ENCODE peak calls at places on chromosomes 16 and 17, in seven cellular contexts. V is CD4-positive, alpha-beta T cell; U is astrocyte; R is PC-3; H is effector memory CD4-positive, alpha-beta T cell; M is endothelial cell of umbilical vein; T is dorsolateral prefrontal cortex. B is an unnamed sample.

GRCh38 chr17:18185832-18186231 is 2.2 kb downstream of the ALKBH5 start:
- DNase-seq in U (peak; percentile 14), T (no peak), H (no peak), V (no peak), R (no peak), M (peak; percentile 37), B (no peak)

GRCh38 chr16:31008154-31008950 is 2.1 kb downstream of the STX1B start:
- DNase-seq in M (no peak), T (no peak), V (no peak), H (no peak), U (peak; percentile 89), R (peak; percentile 75), B (no peak)

GRCh38 chr16:273547-274421 is 2.0 kb downstream of the RGS11 start:
- DNase-seq in M (no peak), T (no peak), R (peak; percentile 22), H (no peak), U (no peak), V (no peak), B (no peak)

GRCh38 chr17:30343741-30344140 is 9.9 kb upstream of the TMIGD1 start:
- DNase-seq in T (no peak), M (no peak), U (no peak), R (no peak), H (no peak), V (no peak), B (no peak)

GRCh38 chr16:9268446-9268845 is 177.0 kb downstream of the HAPSTR1 start:
- DNase-seq in R (no peak), T (no peak), H (no peak), U (no peak), V (no peak), M (no peak), B (no peak)

GRCh38 chr17:64058547-64059115 is 38.2 kb upstream of the ICAM2 start:
- DNase-seq in M (no peak), T (no peak), V (no peak), H (no peak), U (peak; percentile 36), R (peak; percentile 22), B (no peak)

GRCh38 chr16:24036614-24037013 is 200.8 kb downstream of the PRKCB start:
- DNase-seq in T (no peak), M (peak; percentile 43), V (peak; percentile 5), H (peak; percentile 19), R (peak; percentile 55), U (peak; percentile 4), B (no peak)

GRCh38 chr16:72355561-72355960 is 183.6 kb upstream of the PMFBP1 start:
- DNase-seq in T (no peak), M (no peak), H (no peak), U (peak; percentile 84), V (no peak), R (no peak), B (no peak)

GRCh38 chr17:72714357-72714966 is 378.0 kb downstream of the SLC39A11 start:
- DNase-seq in U (no peak), T (no peak), M (no peak), V (no peak), R (no peak), H (no peak), B (no peak)

GRCh38 chr16:89873109-89873821 is at the start of gene TCF25:
- DNase-seq in T (peak; percentile 64), R (peak; percentile 78), H (peak; percentile 80), U (peak; percentile 50), M (peak; percentile 92), V (peak; percentile 91), B (peak; percentile 87)

GRCh38 chr17:27366438-27366837 is 72.5 kb downstream of the WSB1 start:
- DNase-seq in M (no peak), U (no peak), V (no peak), T (no peak), H (no peak), R (no peak), B (no peak)

GRCh38 chr17:75695141-75695829 is 26.0 kb upstream of the ITGB4 start:
- DNase-seq in M (no peak), R (peak; percentile 94), H (no peak), U (peak; percentile 72), V (no peak), T (no peak), B (no peak)

GRCh38 chr17:51873302-51873701 is 285.2 kb downstream of the CA10 start:
- DNase-seq in V (no peak), M (no peak), R (no peak), T (no peak), H (no peak), U (no peak), B (no peak)

GRCh38 chr16:46961373-46962353 is 11.8 kb downstream of the DNAJA2 start:
- DNase-seq in V (no peak), U (peak; percentile 16), M (no peak), R (no peak), H (no peak), T (no peak), B (no peak)

GRCh38 chr16:30077656-30078055 is 1.9 kb downstream of the PPP4C start:
- DNase-seq in T (no peak), U (no peak), R (no peak), M (no peak), H (no peak), V (no peak), B (no peak)

GRCh38 chr17:4007346-4008081 is 43.3 kb upstream of the ATP2A3 start:
- DNase-seq in V (no peak), H (no peak), U (no peak), T (no peak), M (no peak), R (no peak), B (no peak)

GRCh38 chr17:82528484-82529265 is 9.1 kb downstream of the FOXK2 start:
- DNase-seq in U (peak; percentile 15), V (no peak), R (peak; percentile 93), T (peak; percentile 64), M (peak; percentile 73), H (no peak), B (no peak)

GRCh38 chr16:53457670-53458069 is 23.4 kb downstream of the RBL2 start:
- DNase-seq in M (no peak), V (peak; percentile 70), T (no peak), H (peak; percentile 69), U (no peak), R (no peak), B (peak; percentile 76)

GRCh38 chr17:78953356-78954350 is 26.1 kb downstream of the LGALS3BP start:
- DNase-seq in U (no peak), V (no peak), H (no peak), R (no peak), M (no peak), T (peak; percentile 52), B (no peak)
- H3K27me3 ChIP-seq in U (no peaks in the 10 kb centered on the region), V (no peaks in the 10 kb centered on the region), H (no peaks in the 10 kb centered on the region), R (no peaks in the 10 kb centered on the region), M (no peaks in the 10 kb centered on the region), T (no peaks in the 10 kb centered on the region), B (no peaks in the 10 kb centered on the region)

GRCh38 chr17:34579979-34580684 is 750 bp downstream of the TMEM132E start:
- DNase-seq in R (no peak), M (peak; percentile 12), U (no peak), H (no peak), V (no peak), T (no peak), B (no peak)

GRCh38 chr17:34580685-34581445 is 1.5 kb downstream of the TMEM132E start:
- DNase-seq in M (no peak), R (no peak), V (no peak), H (no peak), U (no peak), T (no peak), B (no peak)

GRCh38 chr17:34578656-34579016 is 746 bp upstream of the TMEM132E start:
- DNase-seq in M (no peak), H (no peak), T (no peak), V (no peak), R (no peak), U (no peak), B (no peak)

GRCh38 chr17:34578016-34578415 is 1.4 kb upstream of the TMEM132E start:
- DNase-seq in R (no peak), T (no peak), V (no peak), U (no peak), M (no peak), H (no peak), B (no peak)

DNA sequence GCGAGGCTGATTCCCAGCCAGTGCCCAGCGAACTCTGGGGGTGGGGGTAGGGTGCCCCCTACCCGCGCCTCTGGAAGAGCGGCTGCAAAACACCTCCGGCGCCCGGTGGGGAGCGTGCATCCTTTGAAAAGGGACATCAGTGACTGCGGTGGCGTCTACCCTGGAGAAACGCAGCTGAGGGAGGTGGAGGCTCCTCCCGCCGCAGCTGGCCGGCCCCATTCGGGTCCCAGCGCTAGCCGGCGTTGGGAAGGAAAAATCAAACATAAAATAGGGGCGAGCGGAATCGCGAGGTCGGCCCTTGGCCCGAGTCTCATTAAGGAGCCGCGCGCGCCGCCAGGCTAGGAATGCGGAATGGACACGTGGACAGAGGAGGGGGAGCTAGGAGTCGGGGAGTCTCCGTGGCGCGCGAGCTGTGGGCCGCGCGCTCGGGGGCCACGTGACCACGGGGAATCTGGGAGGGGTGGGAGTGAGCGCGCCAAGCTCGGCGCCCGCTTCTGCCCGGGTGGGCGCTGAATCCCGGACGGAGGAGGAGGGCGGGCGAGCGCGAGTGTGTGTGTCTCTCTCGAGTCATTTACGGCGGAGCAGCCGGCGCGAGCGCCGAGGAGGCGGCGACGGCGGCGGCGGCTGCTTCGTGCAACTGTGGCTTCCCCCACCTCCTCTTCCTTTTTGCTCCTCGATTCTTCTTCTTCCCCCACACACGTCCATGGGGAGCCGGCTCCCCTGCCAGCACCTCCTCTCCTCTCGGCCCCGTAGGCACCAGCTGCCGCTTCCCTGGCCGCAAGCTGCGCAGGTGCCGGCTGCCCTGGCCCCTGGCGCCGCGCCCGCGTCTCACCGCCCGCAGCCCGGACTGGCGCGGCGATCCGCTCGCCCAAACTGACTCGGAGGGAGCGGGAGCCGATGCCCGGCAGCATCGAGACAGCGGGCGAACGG is at the start of gene TMEM132E:
- DNase-seq in U (peak; percentile 6), V (no peak), M (peak; percentile 33), R (no peak), T (peak; percentile 83), H (no peak), B (no peak)
- H3K27me3 ChIP-seq in U (peaks cover 57% of the 10 kb centered on the region), V (peaks cover 85% of the 10 kb centered on the region), M (peaks cover 67% of the 10 kb centered on the region), R (peaks cover 63% of the 10 kb centered on the region), T (peaks cover 4% of the 10 kb centered on the region), H (peaks cover 52% of the 10 kb centered on the region), B (peaks cover 34% of the 10 kb centered on the region)

GRCh38 chr17:42202159-42202558 is 7.9 kb upstream of the GHDC start:
- DNase-seq in M (no peak), R (no peak), V (no peak), H (no peak), T (no peak), U (no peak), B (no peak)

GRCh38 chr17:42198897-42199296 is 4.6 kb upstream of the GHDC start:
- DNase-seq in H (no peak), T (no peak), U (no peak), V (no peak), R (no peak), M (no peak), B (no peak)

GRCh38 chr17:42199411-42200011 is 5.2 kb upstream of the GHDC start:
- DNase-seq in U (no peak), H (no peak), M (no peak), T (no peak), V (no peak), R (no peak), B (no peak)

GRCh38 chr17:42201155-42201772 is 7.0 kb upstream of the GHDC start:
- DNase-seq in U (no peak), T (no peak), R (no peak), V (no peak), M (no peak), H (no peak), B (no peak)

GRCh38 chr17:42200702-42201101 is 6.4 kb upstream of the GHDC start:
- DNase-seq in U (peak; percentile 36), T (peak; percentile 59), M (no peak), V (no peak), H (no peak), R (no peak), B (no peak)
- H3K27me3 ChIP-seq in U (no peaks in the 10 kb centered on the region), T (no peaks in the 10 kb centered on the region), M (no peaks in the 10 kb centered on the region), V (no peaks in the 10 kb centered on the region), H (no peaks in the 10 kb centered on the region), R (no peaks in the 10 kb centered on the region), B (no peaks in the 10 kb centered on the region)

GRCh38 chr17:68290268-68290954 is 516 bp downstream of the SLC16A6 start:
- DNase-seq in V (peak; percentile 54), H (peak; percentile 64), T (peak; percentile 54), R (peak; percentile 54), M (no peak), U (no peak), B (peak; percentile 43)
- H3K27me3 ChIP-seq in V (no peaks in the 10 kb centered on the region), H (no peaks in the 10 kb centered on the region), T (peaks cover 41% of the 10 kb centered on the region), R (peaks cover 3% of the 10 kb centered on the region), M (no peaks in the 10 kb centered on the region), U (peaks cover 14% of the 10 kb centered on the region), B (no peaks in the 10 kb centered on the region)